ENCODE peak calls at places on chromosome 10, in four cellular contexts. N, T, A and Y are unnamed samples. For H3K27me3 and H3K9me3, the result is how much of the 10 kb centered on the place peaks cover.

GRCh38 chr10:7159928-7160327 is 250.9 kb downstream of the SFMBT2 start:
- DNase-seq in N (no peak), A (no peak), T (no peak), Y (no peak)

GRCh38 chr10:104664205-104664604 is 23.1 kb downstream of the SORCS3 start:
- DNase-seq in N (no peak), T (no peak), A (no peak), Y (no peak)

GRCh38 chr10:1141701-1142100 is 85.5 kb downstream of the WDR37 start:
- DNase-seq in T (no peak), A (no peak), N (no peak), Y (no peak)

GRCh38 chr10:84375011-84375410 is 46.6 kb downstream of the CCSER2 start:
- DNase-seq in T (no peak), N (peak), A (peak), Y (peak)

GRCh38 chr10:31952066-31952465 is 23.4 kb upstream of the ARHGAP12 start:
- DNase-seq in N (no peak), A (peak), T (no peak), Y (no peak)

GRCh38 chr10:132422169-132422691 is 25.2 kb downstream of the PWWP2B start:
- DNase-seq in T (no peak), N (no peak), A (no peak), Y (peak)

GRCh38 chr10:124625831-124626238 is 118.3 kb downstream of the FAM53B start:
- DNase-seq in N (no peak), A (no peak), T (no peak), Y (no peak)

GRCh38 chr10:67780759-67781538 is 57.0 kb downstream of the DNAJC12 start:
- DNase-seq in T (no peak), N (no peak), A (no peak), Y (no peak)

GRCh38 chr10:103983367-103983911 is 16.5 kb downstream of the SLK start:
- DNase-seq in A (no peak), N (no peak), T (no peak), Y (no peak)

GRCh38 chr10:61919646-61920215 is 18.2 kb downstream of the ARID5B start:
- DNase-seq in T (no peak), N (peak), A (peak), Y (no peak)

GRCh38 chr10:92691591-92692084 is 1.9 kb downstream of the HHEX start:
- DNase-seq in T (peak), N (no peak), A (no peak), Y (no peak)

GRCh38 chr10:125209591-125210373 is 49.4 kb upstream of the CTBP2 start:
- DNase-seq in T (no peak), A (peak), N (peak), Y (no peak)

GRCh38 chr10:113438660-113439059 is 114.2 kb upstream of the HABP2 start:
- DNase-seq in N (peak), T (no peak), A (peak), Y (no peak)

GRCh38 chr10:78756604-78757442 is 311.9 kb upstream of the ZMIZ1 start:
- DNase-seq in A (peak), T (peak), N (peak), Y (peak)

GRCh38 chr10:25505466-25505865 is 330.7 kb downstream of the GPR158 start:
- DNase-seq in N (no peak), A (no peak), T (no peak), Y (no peak)

GRCh38 chr10:61776615-61777266 is 114.0 kb downstream of the CABCOCO1 start:
- DNase-seq in N (no peak), T (no peak), A (no peak), Y (no peak)

GRCh38 chr10:12469345-12469744 is 120.0 kb downstream of the CAMK1D start:
- DNase-seq in N (no peak), T (no peak), A (no peak), Y (no peak)

GRCh38 chr10:78774999-78775711 is 293.6 kb upstream of the ZMIZ1 start:
- DNase-seq in N (peak), T (no peak), A (peak), Y (no peak)

GRCh38 chr10:69844698-69845097 is 43.0 kb downstream of the COL13A1 start:
- DNase-seq in A (no peak), N (no peak), T (no peak), Y (no peak)

GRCh38 chr10:89206402-89207180 is 526 bp downstream of the CH25H start:
- DNase-seq in A (peak), N (peak), T (no peak), Y (peak)

GRCh38 chr10:8054498-8055407 is at the start of gene GATA3:
- DNase-seq in A (peak), T (peak), N (peak), Y (peak)

GRCh38 chr10:36446873-36447272 is 678.5 kb upstream of the ANKRD30A start:
- DNase-seq in T (no peak), A (no peak), N (no peak), Y (peak)

GRCh38 chr10:127813290-127813689 is 76.3 kb downstream of the FOXI2 start:
- DNase-seq in A (no peak), T (no peak), N (no peak), Y (no peak)

GRCh38 chr10:125048101-125048864 is 106.4 kb downstream of the ZRANB1 start:
- DNase-seq in T (peak), N (peak), A (peak), Y (peak)

GRCh38 chr10:6396652-6397051 is 183.4 kb downstream of the PRKCQ start:
- DNase-seq in T (no peak), N (peak), A (peak), Y (no peak)

GRCh38 chr10:5894873-5895272 is 4.8 kb downstream of the FBH1 start:
- DNase-seq in A (no peak), N (no peak), T (no peak), Y (no peak)

GRCh38 chr10:88411772-88412349 is 171.3 kb downstream of the RNLS start:
- DNase-seq in T (no peak), A (no peak), N (peak), Y (no peak)

GRCh38 chr10:102269017-102269416 is 23.7 kb downstream of the GBF1 start:
- DNase-seq in A (no peak), N (no peak), T (no peak), Y (no peak)

GRCh38 chr10:119211176-119211575 is 3.8 kb downstream of the GRK5 start:
- DNase-seq in A (peak), T (no peak), N (peak), Y (no peak)

GRCh38 chr10:86110156-86110786 is 256.3 kb downstream of the GRID1 start:
- DNase-seq in T (no peak), A (no peak), N (no peak), Y (no peak)

DNA sequence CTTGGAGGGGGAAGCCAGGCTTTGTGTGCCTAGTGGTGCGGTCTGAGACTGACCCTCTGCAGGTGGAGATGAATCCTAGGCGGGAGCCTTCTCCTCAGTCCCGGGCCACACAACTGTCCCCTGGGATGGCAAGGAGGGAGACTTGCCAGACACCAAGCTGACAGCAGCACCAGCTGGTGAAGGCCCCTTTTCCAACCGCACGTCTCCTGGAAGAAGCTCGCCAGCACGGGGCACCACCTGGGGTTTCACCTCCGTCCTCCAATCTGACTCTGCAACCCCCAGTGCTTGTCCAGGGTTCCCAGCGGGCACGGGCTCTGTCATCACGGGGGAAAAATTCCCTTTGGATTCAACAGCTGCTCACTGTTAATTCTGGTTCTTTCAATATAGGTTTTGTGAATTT is 34.2 kb upstream of the TCERG1L start:
- DNase-seq in N (no peak), T (no peak), A (no peak), Y (no peak)
- H3K27me3 ChIP-seq in N (under half), T (under half), A (under half), Y (under half)

DNA sequence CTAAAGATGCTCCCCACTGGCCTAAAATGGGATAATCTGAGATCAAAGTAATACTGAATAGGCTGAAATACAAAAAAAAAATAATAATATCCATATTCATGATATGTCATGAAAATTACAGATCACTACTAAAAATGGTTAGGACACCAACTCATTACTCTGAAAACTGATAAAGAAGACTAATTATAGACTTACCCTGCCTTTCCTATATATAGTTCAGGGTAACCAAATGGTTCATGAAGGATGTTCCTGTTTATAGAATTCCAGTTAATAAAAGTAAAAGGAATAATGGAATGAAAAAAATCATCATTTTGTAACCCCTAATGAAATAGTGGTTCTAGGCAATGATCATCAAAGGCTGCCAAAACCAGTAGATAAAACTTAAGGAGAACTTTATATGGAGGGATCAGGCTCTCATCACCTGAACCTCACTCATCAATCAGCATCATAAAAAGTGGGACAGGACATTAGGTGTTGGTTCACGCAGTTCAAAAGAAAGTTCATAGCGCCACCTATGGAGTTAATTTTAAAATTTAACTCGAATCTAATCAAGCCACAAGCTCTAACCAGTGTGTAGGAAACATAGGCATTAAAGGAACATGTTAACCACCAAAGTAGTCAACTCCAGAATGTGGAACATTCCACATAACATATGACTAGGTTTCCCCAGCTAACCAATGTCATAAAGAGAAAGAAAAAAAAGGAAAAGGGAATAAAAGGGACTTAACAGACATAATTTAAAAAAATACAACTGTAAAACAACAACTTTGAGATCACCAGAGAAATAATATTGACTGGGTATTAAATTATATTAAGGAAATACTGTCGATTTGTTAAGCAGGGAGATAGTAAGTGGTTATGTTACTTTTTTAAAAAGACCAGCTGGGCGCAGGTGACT is 35.7 kb downstream of the P4HA1 start:
- DNase-seq in T (no peak), A (no peak), N (peak), Y (no peak)
- TF ChIP-seq CTCF in T (peak), A (peak), N (peak), Y (peak)

DNA sequence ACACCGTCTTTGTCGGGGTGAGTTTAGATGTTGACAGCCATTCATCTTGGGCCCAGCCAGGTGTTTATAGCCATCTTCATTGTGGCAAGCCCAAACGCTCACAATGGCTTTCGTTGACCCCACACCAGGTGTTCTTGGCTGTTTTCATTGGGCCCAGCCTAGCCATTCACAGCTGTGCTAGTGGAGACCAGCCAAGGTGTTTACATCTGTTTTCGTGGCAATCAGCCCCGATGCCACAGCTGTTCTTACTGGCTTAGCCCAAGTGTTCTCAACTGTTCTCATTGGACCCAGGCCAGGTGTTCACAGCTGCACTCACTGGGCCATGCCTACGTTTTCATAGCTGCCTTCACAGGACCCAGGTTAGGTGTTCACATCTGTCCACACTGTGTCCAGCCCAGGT is 7.7 kb downstream of the FRG2B start:
- DNase-seq in T (no peak), N (no peak), A (no peak), Y (no peak)
- H3K9me3 ChIP-seq in T (under half), N (under half), A (under half), Y (under half)

GRCh38 chr10:100710151-100710871 is 35.1 kb upstream of the PAX2 start:
- DNase-seq in N (no peak), A (no peak), T (no peak), Y (peak)
- H3K27me3 ChIP-seq in N (half or more), A (under half), T (half or more), Y (under half)

GRCh38 chr10:73486601-73487000 is 9.2 kb downstream of the PPP3CB start:
- DNase-seq in T (no peak), A (no peak), N (no peak), Y (no peak)
- TF ChIP-seq CTCF in T (no peak), A (no peak), N (no peak), Y (no peak)

GRCh38 chr10:108956149-108956548 is 967.2 kb downstream of the XPNPEP1 start:
- DNase-seq in A (peak), N (no peak), T (no peak), Y (no peak)
- H3K9me3 ChIP-seq in A (under half), N (under half), T (under half), Y (under half)

DNA sequence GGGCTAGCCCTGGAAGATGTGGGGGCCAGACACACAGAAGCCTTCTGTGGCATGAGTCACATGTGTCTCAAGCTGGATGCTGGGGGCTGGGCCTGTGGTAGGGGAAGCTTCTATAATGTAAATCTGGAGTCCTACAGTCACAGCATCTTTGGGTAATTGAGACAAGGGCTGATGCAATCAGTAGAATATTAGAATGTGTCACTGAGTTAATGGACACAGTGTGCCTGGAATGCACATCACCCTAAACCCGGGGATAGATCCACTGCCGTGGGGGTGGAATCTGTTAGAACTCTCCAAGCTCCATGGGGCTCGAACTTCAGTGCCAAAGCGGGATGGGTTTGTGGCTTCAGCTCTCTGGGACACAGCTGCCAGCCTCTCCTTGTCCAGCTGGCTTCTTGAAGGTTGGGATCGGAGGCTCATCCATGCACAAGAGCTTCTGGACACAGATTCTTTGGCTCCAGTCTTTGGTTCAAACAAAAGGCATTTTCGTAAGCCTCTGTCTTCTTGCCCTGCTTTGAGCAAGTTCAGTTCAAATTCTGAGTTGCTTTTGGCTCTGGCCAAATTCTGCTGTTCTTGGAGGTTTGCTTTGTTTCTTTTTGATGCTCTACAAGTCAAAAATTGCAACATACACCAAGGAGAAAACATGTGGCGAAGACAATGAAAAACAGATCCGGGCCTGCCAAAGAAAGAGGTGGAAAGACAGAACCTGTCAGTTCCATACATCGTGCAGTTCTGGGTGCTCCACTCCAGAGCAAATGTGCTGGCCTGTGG is 194.8 kb upstream of the ZNF32 start:
- DNase-seq in A (peak), T (peak), N (peak), Y (peak)
- H3K27me3 ChIP-seq in A (under half), T (under half), N (under half), Y (under half)